ENCODE peak calls at places on chromosomes 16 and 17, in ten cellular contexts. One of them, this sample, is unnamed.

GRCh38 chr17:41326173-41327145 is 10.9 kb upstream of the KRTAP17-1 start:
- DNase-seq in heart right ventricle: no peak
- DNase-seq in psoas muscle: no peak
- DNase-seq in aorta: no peak
- DNase-seq in fibroblast of lung: no peak
- DNase-seq in A549: no peak
- DNase-seq in GM23248: no peak
- DNase-seq in prostate gland: no peak
- DNase-seq in vagina: peak; percentile 81
- DNase-seq in breast epithelium: no peak
- DNase-seq in this sample: no peak

GRCh38 chr16:20952144-20952797 is 51.7 kb downstream of the LYRM1 start:
- DNase-seq in GM23248: no peak
- DNase-seq in vagina: no peak
- DNase-seq in prostate gland: no peak
- DNase-seq in psoas muscle: no peak
- DNase-seq in aorta: no peak
- DNase-seq in breast epithelium: no peak
- DNase-seq in heart right ventricle: no peak
- DNase-seq in fibroblast of lung: no peak
- DNase-seq in A549: no peak
- DNase-seq in this sample: peak; percentile 58

GRCh38 chr17:19238167-19238505 is 970 bp downstream of the EPN2 start:
- DNase-seq in aorta: peak; percentile 62
- DNase-seq in vagina: no peak
- DNase-seq in prostate gland: peak; percentile 46
- DNase-seq in fibroblast of lung: no peak
- DNase-seq in heart right ventricle: peak; percentile 36
- DNase-seq in A549: peak; percentile 31
- DNase-seq in breast epithelium: peak; percentile 54
- DNase-seq in psoas muscle: peak; percentile 31
- DNase-seq in GM23248: peak; percentile 65
- DNase-seq in this sample: peak; percentile 45

GRCh38 chr17:38469875-38470274 is 41.6 kb downstream of the ARHGAP23 start:
- DNase-seq in psoas muscle: peak; percentile 45
- DNase-seq in aorta: no peak
- DNase-seq in fibroblast of lung: peak; percentile 70
- DNase-seq in A549: no peak
- DNase-seq in GM23248: peak; percentile 88
- DNase-seq in breast epithelium: no peak
- DNase-seq in heart right ventricle: no peak
- DNase-seq in vagina: no peak
- DNase-seq in prostate gland: no peak
- DNase-seq in this sample: no peak

GRCh38 chr16:14181371-14182050 is 110.4 kb downstream of the MRTFB start:
- DNase-seq in vagina: no peak
- DNase-seq in psoas muscle: no peak
- DNase-seq in aorta: no peak
- DNase-seq in A549: peak; percentile 75
- DNase-seq in fibroblast of lung: peak; percentile 89
- DNase-seq in prostate gland: no peak
- DNase-seq in GM23248: peak; percentile 92
- DNase-seq in breast epithelium: no peak
- DNase-seq in heart right ventricle: no peak
- DNase-seq in this sample: peak; percentile 86

GRCh38 chr17:36668824-36669223 is 67.4 kb downstream of the MRM1 start:
- DNase-seq in fibroblast of lung: no peak
- DNase-seq in psoas muscle: no peak
- DNase-seq in prostate gland: no peak
- DNase-seq in vagina: no peak
- DNase-seq in aorta: no peak
- DNase-seq in GM23248: no peak
- DNase-seq in breast epithelium: no peak
- DNase-seq in heart right ventricle: no peak
- DNase-seq in A549: no peak
- DNase-seq in this sample: no peak

GRCh38 chr17:21174719-21175118 is 39.2 kb downstream of the TMEM11 start:
- DNase-seq in GM23248: peak; percentile 16
- DNase-seq in prostate gland: no peak
- DNase-seq in vagina: no peak
- DNase-seq in fibroblast of lung: no peak
- DNase-seq in aorta: no peak
- DNase-seq in breast epithelium: no peak
- DNase-seq in heart right ventricle: no peak
- DNase-seq in A549: no peak
- DNase-seq in psoas muscle: no peak
- DNase-seq in this sample: no peak

GRCh38 chr17:41521574-41522261 is 3.0 kb upstream of the KRT15 start:
- DNase-seq in aorta: no peak
- DNase-seq in psoas muscle: no peak
- DNase-seq in prostate gland: no peak
- DNase-seq in vagina: no peak
- DNase-seq in fibroblast of lung: peak; percentile 56
- DNase-seq in heart right ventricle: no peak
- DNase-seq in GM23248: peak; percentile 87
- DNase-seq in breast epithelium: peak; percentile 84
- DNase-seq in A549: peak; percentile 83
- DNase-seq in this sample: peak; percentile 95

GRCh38 chr17:81685108-81685507 is 1.3 kb downstream of the HGS start:
- DNase-seq in prostate gland: no peak
- DNase-seq in fibroblast of lung: peak; percentile 28
- DNase-seq in GM23248: peak; percentile 96
- DNase-seq in A549: no peak
- DNase-seq in aorta: no peak
- DNase-seq in heart right ventricle: no peak
- DNase-seq in psoas muscle: no peak
- DNase-seq in breast epithelium: no peak
- DNase-seq in vagina: no peak
- DNase-seq in this sample: peak; percentile 88

GRCh38 chr17:48374650-48375230 is 55.3 kb downstream of the SKAP1 start:
- DNase-seq in aorta: no peak
- DNase-seq in vagina: no peak
- DNase-seq in A549: peak; percentile 74
- DNase-seq in GM23248: peak; percentile 5
- DNase-seq in breast epithelium: no peak
- DNase-seq in fibroblast of lung: no peak
- DNase-seq in psoas muscle: no peak
- DNase-seq in heart right ventricle: no peak
- DNase-seq in prostate gland: no peak
- DNase-seq in this sample: peak; percentile 72

GRCh38 chr16:82061861-82062525 is 26.9 kb downstream of the HSD17B2 start:
- DNase-seq in breast epithelium: no peak
- DNase-seq in GM23248: peak; percentile 63
- DNase-seq in A549: peak; percentile 57
- DNase-seq in fibroblast of lung: peak; percentile 25
- DNase-seq in vagina: no peak
- DNase-seq in aorta: no peak
- DNase-seq in prostate gland: no peak
- DNase-seq in psoas muscle: no peak
- DNase-seq in heart right ventricle: no peak
- DNase-seq in this sample: peak; percentile 37

GRCh38 chr17:39194985-39195524 is 2.4 kb downstream of the CACNB1 start:
- DNase-seq in aorta: no peak
- DNase-seq in breast epithelium: no peak
- DNase-seq in prostate gland: no peak
- DNase-seq in psoas muscle: no peak
- DNase-seq in vagina: no peak
- DNase-seq in GM23248: peak; percentile 34
- DNase-seq in A549: no peak
- DNase-seq in fibroblast of lung: no peak
- DNase-seq in heart right ventricle: no peak
- DNase-seq in this sample: no peak

GRCh38 chr17:61200349-61200735 is 199.3 kb upstream of the TBX2 start:
- DNase-seq in fibroblast of lung: peak; percentile 51
- DNase-seq in psoas muscle: no peak
- DNase-seq in heart right ventricle: no peak
- DNase-seq in GM23248: no peak
- DNase-seq in breast epithelium: no peak
- DNase-seq in A549: no peak
- DNase-seq in aorta: no peak
- DNase-seq in prostate gland: no peak
- DNase-seq in vagina: no peak
- DNase-seq in this sample: peak; percentile 20

GRCh38 chr17:33113281-33114010 is 121.8 kb downstream of the SPACA3 start:
- DNase-seq in GM23248: peak; percentile 44
- DNase-seq in psoas muscle: no peak
- DNase-seq in heart right ventricle: peak; percentile 22
- DNase-seq in fibroblast of lung: peak; percentile 30
- DNase-seq in prostate gland: no peak
- DNase-seq in aorta: no peak
- DNase-seq in vagina: no peak
- DNase-seq in breast epithelium: no peak
- DNase-seq in A549: peak; percentile 32
- DNase-seq in this sample: peak; percentile 52

GRCh38 chr16:84633622-84634021 is 14.7 kb upstream of the KLHL36 start:
- DNase-seq in GM23248: no peak
- DNase-seq in fibroblast of lung: no peak
- DNase-seq in breast epithelium: no peak
- DNase-seq in prostate gland: no peak
- DNase-seq in A549: no peak
- DNase-seq in aorta: peak; percentile 76
- DNase-seq in psoas muscle: peak; percentile 83
- DNase-seq in vagina: no peak
- DNase-seq in heart right ventricle: peak; percentile 85
- DNase-seq in this sample: no peak

GRCh38 chr17:31738488-31738887 is 120.6 kb downstream of the COPRS start:
- DNase-seq in A549: no peak
- DNase-seq in prostate gland: no peak
- DNase-seq in GM23248: no peak
- DNase-seq in psoas muscle: no peak
- DNase-seq in fibroblast of lung: no peak
- DNase-seq in vagina: no peak
- DNase-seq in aorta: no peak
- DNase-seq in heart right ventricle: peak; percentile 45
- DNase-seq in breast epithelium: no peak
- DNase-seq in this sample: no peak

GRCh38 chr17:82948957-82949356 is 109.1 kb upstream of the ZNF750 start:
- DNase-seq in A549: no peak
- DNase-seq in GM23248: no peak
- DNase-seq in prostate gland: no peak
- DNase-seq in heart right ventricle: no peak
- DNase-seq in fibroblast of lung: no peak
- DNase-seq in psoas muscle: no peak
- DNase-seq in vagina: no peak
- DNase-seq in breast epithelium: no peak
- DNase-seq in aorta: no peak
- DNase-seq in this sample: no peak
- H3K9me3 ChIP-seq in A549: peaks cover 97% of the 10 kb centered on the region
- H3K9me3 ChIP-seq in GM23248: no peaks in the 10 kb centered on the region
- H3K9me3 ChIP-seq in prostate gland: no peaks in the 10 kb centered on the region
- H3K9me3 ChIP-seq in heart right ventricle: peaks cover 18% of the 10 kb centered on the region
- H3K9me3 ChIP-seq in fibroblast of lung: no peaks in the 10 kb centered on the region
- H3K9me3 ChIP-seq in psoas muscle: peaks cover 18% of the 10 kb centered on the region
- H3K9me3 ChIP-seq in vagina: peaks cover 19% of the 10 kb centered on the region
- H3K9me3 ChIP-seq in breast epithelium: peaks cover 33% of the 10 kb centered on the region
- H3K9me3 ChIP-seq in aorta: peaks cover 6% of the 10 kb centered on the region
- H3K9me3 ChIP-seq in this sample: no peaks in the 10 kb centered on the region

DNA sequence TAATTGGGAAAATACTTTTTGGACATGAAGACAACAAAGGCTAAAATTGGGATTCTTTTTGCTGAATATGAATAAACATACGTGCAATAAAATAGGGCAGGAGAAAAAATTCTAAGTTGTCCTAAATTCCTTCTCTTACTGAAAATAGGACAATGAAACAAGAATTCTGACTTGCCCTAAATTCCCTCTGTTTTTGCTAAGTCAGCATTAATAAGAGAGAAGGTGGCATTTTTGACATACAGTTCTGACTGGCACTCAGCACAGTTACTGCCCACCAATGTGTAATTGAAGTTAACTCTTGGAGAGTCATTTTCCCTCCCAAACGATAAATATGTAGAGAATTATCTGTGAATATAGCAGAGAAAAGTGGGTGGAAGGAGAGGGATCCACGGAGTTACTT is 1021.1 kb upstream of the CDH8 start:
- DNase-seq in GM23248: no peak
- DNase-seq in fibroblast of lung: no peak
- DNase-seq in heart right ventricle: no peak
- DNase-seq in breast epithelium: no peak
- DNase-seq in aorta: no peak
- DNase-seq in A549: no peak
- DNase-seq in vagina: no peak
- DNase-seq in psoas muscle: no peak
- DNase-seq in prostate gland: no peak
- DNase-seq in this sample: no peak
- H3K9me3 ChIP-seq in GM23248: no peaks in the 10 kb centered on the region
- H3K9me3 ChIP-seq in fibroblast of lung: no peaks in the 10 kb centered on the region
- H3K9me3 ChIP-seq in heart right ventricle: no peaks in the 10 kb centered on the region
- H3K9me3 ChIP-seq in breast epithelium: no peaks in the 10 kb centered on the region
- H3K9me3 ChIP-seq in aorta: peaks cover 2% of the 10 kb centered on the region
- H3K9me3 ChIP-seq in A549: no peaks in the 10 kb centered on the region
- H3K9me3 ChIP-seq in vagina: no peaks in the 10 kb centered on the region
- H3K9me3 ChIP-seq in psoas muscle: no peaks in the 10 kb centered on the region
- H3K9me3 ChIP-seq in prostate gland: no peaks in the 10 kb centered on the region
- H3K9me3 ChIP-seq in this sample: no peaks in the 10 kb centered on the region

DNA sequence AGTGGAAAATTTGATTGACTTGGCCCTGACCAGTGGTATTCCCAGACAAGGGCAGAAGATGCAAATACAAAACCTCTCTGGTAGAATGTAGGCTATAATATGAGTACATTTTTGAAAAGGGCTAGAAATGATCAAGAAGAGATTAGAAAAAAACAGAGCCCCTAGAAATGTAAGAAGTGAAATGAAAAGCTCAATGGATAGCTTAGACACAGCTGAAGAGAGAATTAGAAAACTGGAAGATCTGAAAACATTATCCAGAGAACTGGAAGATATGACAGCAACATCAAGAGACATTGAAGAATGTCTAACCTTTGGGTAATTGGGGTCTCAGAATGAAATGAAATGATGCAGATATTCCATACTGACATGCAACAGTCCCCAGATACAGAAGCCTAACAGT is 105.2 kb upstream of the ZNF750 start:
- DNase-seq in GM23248: no peak
- DNase-seq in breast epithelium: no peak
- DNase-seq in fibroblast of lung: no peak
- DNase-seq in A549: no peak
- DNase-seq in heart right ventricle: no peak
- DNase-seq in psoas muscle: no peak
- DNase-seq in aorta: no peak
- DNase-seq in prostate gland: no peak
- DNase-seq in vagina: no peak
- DNase-seq in this sample: no peak
- H3K9me3 ChIP-seq in GM23248: no peaks in the 10 kb centered on the region
- H3K9me3 ChIP-seq in breast epithelium: peaks cover 36% of the 10 kb centered on the region
- H3K9me3 ChIP-seq in fibroblast of lung: no peaks in the 10 kb centered on the region
- H3K9me3 ChIP-seq in A549: peaks cover 69% of the 10 kb centered on the region
- H3K9me3 ChIP-seq in heart right ventricle: peaks cover 15% of the 10 kb centered on the region
- H3K9me3 ChIP-seq in psoas muscle: peaks cover 18% of the 10 kb centered on the region
- H3K9me3 ChIP-seq in aorta: peaks cover 3% of the 10 kb centered on the region
- H3K9me3 ChIP-seq in prostate gland: no peaks in the 10 kb centered on the region
- H3K9me3 ChIP-seq in vagina: peaks cover 19% of the 10 kb centered on the region
- H3K9me3 ChIP-seq in this sample: no peaks in the 10 kb centered on the region

DNA sequence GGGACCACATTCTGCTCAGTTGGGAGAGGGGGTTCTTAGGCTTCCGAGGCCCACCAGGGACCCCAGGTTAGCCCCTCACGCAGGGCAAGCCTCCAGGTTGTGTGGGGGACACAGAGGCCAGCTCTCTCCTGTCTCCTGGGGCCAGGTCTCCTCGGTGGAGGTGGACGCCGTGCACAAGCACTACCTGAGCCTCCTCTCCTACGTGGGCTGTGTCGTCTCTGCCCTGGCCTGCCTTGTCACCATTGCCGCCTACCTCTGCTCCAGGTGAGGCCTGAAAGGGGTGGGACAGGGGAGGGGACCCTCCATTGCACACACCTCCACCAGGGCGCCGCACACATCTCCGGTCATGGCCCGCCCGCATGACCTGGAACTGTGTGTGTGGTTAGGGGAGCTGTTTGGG is 10.9 kb upstream of the ADGRG3 start:
- DNase-seq in aorta: peak; percentile 36
- DNase-seq in heart right ventricle: no peak
- DNase-seq in fibroblast of lung: no peak
- DNase-seq in vagina: no peak
- DNase-seq in A549: no peak
- DNase-seq in breast epithelium: no peak
- DNase-seq in GM23248: no peak
- DNase-seq in prostate gland: no peak
- DNase-seq in psoas muscle: no peak
- DNase-seq in this sample: no peak
- H3K9me3 ChIP-seq in aorta: no peaks in the 10 kb centered on the region
- H3K9me3 ChIP-seq in heart right ventricle: no peaks in the 10 kb centered on the region
- H3K9me3 ChIP-seq in fibroblast of lung: no peaks in the 10 kb centered on the region
- H3K9me3 ChIP-seq in vagina: no peaks in the 10 kb centered on the region
- H3K9me3 ChIP-seq in A549: no peaks in the 10 kb centered on the region
- H3K9me3 ChIP-seq in breast epithelium: no peaks in the 10 kb centered on the region
- H3K9me3 ChIP-seq in GM23248: no peaks in the 10 kb centered on the region
- H3K9me3 ChIP-seq in prostate gland: no peaks in the 10 kb centered on the region
- H3K9me3 ChIP-seq in psoas muscle: no peaks in the 10 kb centered on the region
- H3K9me3 ChIP-seq in this sample: no peaks in the 10 kb centered on the region